ENCODE peak calls at places on chromosomes 7 and 10, in eight cellular contexts. O is cardiac muscle cell, P is foreskin keratinocyte, H is heart right ventricle, E is GM20000, Q is upper lobe of left lung, V is neural progenitor cell, D is fibroblast of villous mesenchyme. G is an unnamed sample.

GRCh38 chr7:82029236-82029635 is 259.4 kb upstream of the HGF start:
- DNase-seq in O (no peak), P (no peak), H (no peak), E (no peak), Q (no peak), V (no peak), D (no peak), G (no peak)

GRCh38 chr10:14667748-14668147 is 106.9 kb downstream of the FAM107B start:
- DNase-seq in O (no peak), P (no peak), H (no peak), E (no peak), Q (no peak), V (no peak), D (no peak), G (no peak)

GRCh38 chr10:18308600-18308999 is 168.4 kb downstream of the CACNB2 start:
- DNase-seq in O (no peak), P (no peak), H (peak), E (no peak), Q (no peak), V (no peak), D (no peak), G (no peak)

GRCh38 chr10:131065673-131066331 is 245.7 kb downstream of the TCERG1L start:
- DNase-seq in O (no peak), P (no peak), H (peak), E (no peak), Q (no peak), V (peak), D (no peak), G (no peak)

GRCh38 chr7:81903115-81903514 is 133.3 kb upstream of the HGF start:
- DNase-seq in O (no peak), P (no peak), H (no peak), E (no peak), Q (no peak), V (no peak), D (no peak), G (no peak)

GRCh38 chr7:70645876-70646336 is 486.0 kb upstream of the GALNT17 start:
- DNase-seq in O (no peak), P (no peak), H (no peak), E (no peak), Q (no peak), V (no peak), D (no peak), G (no peak)

GRCh38 chr10:97708976-97709745 is 4.4 kb upstream of the MARVELD1 start:
- DNase-seq in O (peak), P (no peak), H (peak), E (no peak), Q (peak), V (peak), D (peak), G (no peak)

GRCh38 chr10:75470901-75471300 is 39.5 kb downstream of the LRMDA start:
- DNase-seq in O (no peak), P (no peak), H (no peak), E (no peak), Q (no peak), V (no peak), D (peak), G (no peak)

GRCh38 chr7:140294454-140294853 is 103.9 kb downstream of the SLC37A3 start:
- DNase-seq in O (no peak), P (no peak), H (no peak), E (no peak), Q (no peak), V (no peak), D (no peak), G (no peak)

GRCh38 chr10:36759111-36759805 is 366.1 kb upstream of the ANKRD30A start:
- DNase-seq in O (no peak), P (peak), H (no peak), E (no peak), Q (no peak), V (no peak), D (peak), G (no peak)

GRCh38 chr10:130493021-130493420 is 356.8 kb downstream of the GLRX3 start:
- DNase-seq in O (no peak), P (no peak), H (no peak), E (no peak), Q (no peak), V (no peak), D (no peak), G (no peak)

GRCh38 chr7:112132123-112132694 is 74.0 kb downstream of the DOCK4 start:
- DNase-seq in O (no peak), P (no peak), H (no peak), E (no peak), Q (no peak), V (peak), D (no peak), G (no peak)

GRCh38 chr10:28975891-28976471 is 298.7 kb downstream of the BAMBI start:
- DNase-seq in O (no peak), P (no peak), H (no peak), E (no peak), Q (no peak), V (peak), D (no peak), G (no peak)

GRCh38 chr10:98589691-98590090 is 143.0 kb upstream of the HPS1 start:
- DNase-seq in O (no peak), P (peak), H (no peak), E (no peak), Q (no peak), V (no peak), D (no peak), G (no peak)

GRCh38 chr10:104824378-104825006 is 183.4 kb downstream of the SORCS3 start:
- DNase-seq in O (peak), P (peak), H (peak), E (peak), Q (peak), V (peak), D (peak), G (no peak)

GRCh38 chr7:142585425-142585824 is 163.8 kb upstream of the PRSS1 start:
- DNase-seq in O (no peak), P (no peak), H (no peak), E (no peak), Q (no peak), V (no peak), D (no peak), G (no peak)

GRCh38 chr10:110764793-110765512 is 106.8 kb upstream of the PDCD4 start:
- DNase-seq in O (no peak), P (no peak), H (no peak), E (no peak), Q (no peak), V (no peak), D (no peak), G (no peak)

GRCh38 chr10:29392376-29393021 is 103.6 kb downstream of the LYZL1 start:
- DNase-seq in O (peak), P (no peak), H (peak), E (peak), Q (no peak), V (peak), D (peak), G (no peak)

GRCh38 chr7:1090236-1090635 is 2.3 kb downstream of the GPER1 start:
- DNase-seq in O (no peak), P (no peak), H (no peak), E (no peak), Q (no peak), V (no peak), D (no peak), G (no peak)

GRCh38 chr7:1571261-1571650 is 1.4 kb upstream of the PSMG3 start:
- DNase-seq in O (no peak), P (no peak), H (no peak), E (no peak), Q (no peak), V (no peak), D (peak), G (no peak)

GRCh38 chr10:113177936-113178335 is 227.9 kb downstream of the TCF7L2 start:
- DNase-seq in O (no peak), P (no peak), H (no peak), E (no peak), Q (no peak), V (no peak), D (no peak), G (no peak)
- TF ChIP-seq CTCF in O (no peak), P (no peak), H (no peak), E (no peak), Q (no peak), V (no peak), D (no peak), G (no peak)

GRCh38 chr10:124152781-124153600 is 59.6 kb upstream of the CHST15 start:
- DNase-seq in O (no peak), P (peak), H (peak), E (peak), Q (peak), V (no peak), D (peak), G (no peak)
- TF ChIP-seq CTCF in O (no peak), P (peak), H (no peak), E (no peak), Q (no peak), V (no peak), D (no peak), G (no peak)

DNA sequence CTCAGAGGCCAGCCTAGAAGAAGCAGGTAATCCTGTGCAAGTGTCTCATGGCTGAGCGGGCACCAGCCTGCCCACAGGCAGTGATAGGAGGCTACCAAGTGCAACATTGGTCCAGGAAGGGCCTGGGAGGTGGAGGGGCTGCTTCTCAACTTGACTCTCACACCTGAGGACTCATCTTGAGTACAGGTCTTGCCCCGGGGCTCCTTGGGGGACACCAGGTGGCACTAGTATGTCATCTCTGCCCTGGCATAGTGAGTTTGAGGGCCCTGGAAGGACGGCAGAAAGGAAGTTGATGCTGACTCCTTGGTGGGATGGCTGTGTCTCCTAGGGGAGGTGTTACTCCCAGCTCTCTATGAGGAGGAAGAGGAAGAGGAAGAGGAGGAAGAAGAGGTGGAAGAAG is 2.3 kb downstream of the CCDC136 start:
- DNase-seq in O (no peak), P (no peak), H (no peak), E (peak), Q (no peak), V (no peak), D (no peak), G (no peak)
- TF ChIP-seq CTCF in O (no peak), P (no peak), H (no peak), E (peak), Q (no peak), V (no peak), D (no peak), G (no peak)

GRCh38 chr10:101566333-101567164 is 21.5 kb downstream of the POLL start:
- DNase-seq in O (peak), P (no peak), H (no peak), E (peak), Q (no peak), V (peak), D (no peak), G (no peak)
- TF ChIP-seq CTCF in O (no peak), P (no peak), H (no peak), E (no peak), Q (no peak), V (no peak), D (no peak), G (no peak)

GRCh38 chr10:117503886-117504205 is 38.7 kb upstream of the EMX2 start:
- DNase-seq in O (no peak), P (no peak), H (no peak), E (no peak), Q (no peak), V (no peak), D (peak), G (no peak)
- TF ChIP-seq CTCF in O (no peak), P (no peak), H (no peak), E (no peak), Q (no peak), V (no peak), D (no peak), G (no peak)

DNA sequence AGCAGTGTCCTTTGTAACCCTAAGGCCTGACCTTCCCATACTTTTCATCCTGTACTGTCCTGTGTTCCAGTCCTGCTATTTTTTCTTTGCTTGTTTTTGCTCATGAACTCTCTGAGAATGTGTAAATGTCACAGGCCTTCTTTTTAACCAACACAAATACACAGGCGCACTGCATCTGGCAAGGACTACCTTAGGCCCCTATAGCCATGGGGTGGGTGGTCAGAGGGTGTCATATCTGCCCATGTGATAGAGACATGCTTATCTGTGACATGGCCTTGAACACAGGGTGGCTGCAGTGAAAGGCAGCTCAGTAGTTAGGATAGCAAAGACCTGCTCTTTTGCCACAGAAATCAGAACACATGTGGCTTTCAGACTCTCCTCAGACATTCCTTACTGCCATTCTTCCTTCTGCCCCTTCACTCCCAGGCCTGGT is 3.9 kb upstream of the MBL2 start:
- DNase-seq in O (no peak), P (no peak), H (no peak), E (no peak), Q (no peak), V (no peak), D (no peak), G (no peak)
- TF ChIP-seq CTCF in O (no peak), P (no peak), H (no peak), E (no peak), Q (no peak), V (no peak), D (no peak), G (no peak)

GRCh38 chr7:91047636-91048035 is 216.6 kb upstream of the FZD1 start:
- DNase-seq in O (no peak), P (no peak), H (no peak), E (no peak), Q (no peak), V (no peak), D (no peak), G (no peak)

GRCh38 chr7:91043181-91043580 is 221.1 kb upstream of the FZD1 start:
- DNase-seq in O (no peak), P (no peak), H (no peak), E (no peak), Q (no peak), V (no peak), D (no peak), G (no peak)

GRCh38 chr7:91043924-91044660 is 220.1 kb upstream of the FZD1 start:
- DNase-seq in O (no peak), P (no peak), H (no peak), E (no peak), Q (no peak), V (no peak), D (no peak), G (no peak)

GRCh38 chr7:91045626-91046025 is 218.6 kb upstream of the FZD1 start:
- DNase-seq in O (no peak), P (no peak), H (no peak), E (no peak), Q (no peak), V (no peak), D (no peak), G (no peak)

DNA sequence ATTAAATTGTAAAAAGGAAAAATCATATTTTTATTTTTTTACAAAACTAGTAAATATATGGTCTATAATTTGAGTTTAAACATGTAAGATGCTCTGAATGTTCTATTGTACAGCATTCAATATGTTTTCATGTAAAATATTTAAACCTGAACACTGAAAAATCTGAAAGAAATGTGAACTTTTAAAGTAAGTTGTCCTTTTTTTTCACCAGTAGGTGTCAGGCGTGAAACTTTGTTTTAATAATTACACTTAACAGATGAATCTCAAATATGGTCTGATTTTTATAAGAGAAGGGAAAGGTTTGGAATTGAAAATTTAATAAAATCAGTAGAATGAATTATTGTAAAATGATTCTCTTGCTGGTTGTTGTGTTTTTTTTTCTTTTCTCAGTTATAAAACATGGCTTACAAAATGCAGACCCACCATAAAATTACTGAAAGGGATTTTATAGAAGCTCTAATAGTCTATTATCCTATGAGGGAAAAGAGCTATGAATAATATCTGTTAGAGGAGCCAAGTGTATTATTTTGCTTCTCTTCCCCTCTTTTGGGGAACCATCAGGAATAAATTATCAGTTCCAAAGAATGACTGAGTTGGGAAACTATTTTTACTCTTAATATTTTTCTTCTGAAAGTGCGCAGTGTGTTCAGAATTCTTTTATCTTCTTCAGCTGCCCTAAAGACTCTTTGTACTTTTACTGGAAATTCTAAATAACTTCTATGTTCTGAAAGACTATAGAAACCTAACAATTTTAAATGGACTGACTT is 217.7 kb upstream of the FZD1 start:
- DNase-seq in O (no peak), P (no peak), H (no peak), E (no peak), Q (no peak), V (no peak), D (peak), G (no peak)
- TF ChIP-seq CTCF in O (peak), P (peak), H (peak), E (no peak), Q (no peak), V (peak), D (peak), G (no peak)

GRCh38 chr10:100100651-100101525 is 19.2 kb upstream of the CPN1 start:
- DNase-seq in O (no peak), P (no peak), H (no peak), E (peak), Q (no peak), V (peak), D (peak), G (no peak)
- TF ChIP-seq CTCF in O (peak), P (peak), H (no peak), E (no peak), Q (no peak), V (peak), D (peak), G (no peak)

GRCh38 chr10:121886997-121887622 is 40.7 kb downstream of the ATE1 start:
- DNase-seq in O (peak), P (peak), H (peak), E (peak), Q (peak), V (peak), D (peak), G (peak)
- TF ChIP-seq CTCF in O (peak), P (peak), H (peak), E (peak), Q (peak), V (peak), D (peak), G (peak)